ENCODE peak calls at places on chromosomes 5 and 9, in seven cellular contexts. G, X, Z, L, H, U and B are unnamed samples.

GRCh38 chr5:54443264-54443663 is 12.2 kb upstream of the HSPB3 start:
- DNase-seq in H (no peak), X (no peak), U (no peak), G (peak; percentile 8), Z (no peak), L (no peak), B (no peak)

GRCh38 chr9:4680750-4681149 is 1.4 kb downstream of the CDC37L1 start:
- DNase-seq in H (no peak), G (no peak), Z (no peak), L (no peak), X (no peak), U (no peak), B (no peak)

GRCh38 chr9:89036383-89036782 is 45.1 kb downstream of the S1PR3 start:
- DNase-seq in H (no peak), G (no peak), L (no peak), U (no peak), X (no peak), Z (peak; percentile 40), B (no peak)

GRCh38 chr5:16995372-16995771 is 59.3 kb upstream of the MYO10 start:
- DNase-seq in U (no peak), L (no peak), H (no peak), X (no peak), G (no peak), Z (no peak), B (no peak)

GRCh38 chr5:61953913-61954312 is 352.1 kb upstream of the KIF2A start:
- DNase-seq in H (no peak), Z (no peak), X (no peak), G (no peak), U (no peak), L (no peak), B (no peak)

GRCh38 chr5:39755986-39756385 is 331.2 kb upstream of the DAB2 start:
- DNase-seq in Z (no peak), L (no peak), G (peak; percentile 63), U (no peak), X (no peak), H (peak; percentile 29), B (no peak)

GRCh38 chr5:67182406-67182805 is 14.2 kb downstream of the CD180 start:
- DNase-seq in H (peak; percentile 53), U (no peak), G (no peak), X (no peak), L (peak; percentile 66), Z (no peak), B (peak; percentile 25)

GRCh38 chr9:91071185-91071990 is 269.8 kb downstream of the SYK start:
- DNase-seq in G (no peak), L (no peak), X (no peak), Z (no peak), H (no peak), U (no peak), B (no peak)

GRCh38 chr9:124770359-124771020 is 621 bp downstream of the NR6A1 start:
- DNase-seq in G (no peak), Z (no peak), X (peak; percentile 35), L (no peak), H (peak; percentile 47), U (no peak), B (peak; percentile 66)

GRCh38 chr5:148882332-148882731 is 55.9 kb downstream of the ADRB2 start:
- DNase-seq in L (no peak), G (no peak), Z (no peak), U (no peak), X (no peak), H (no peak), B (no peak)

GRCh38 chr5:180133971-180134508 is 62.5 kb upstream of the RNF130 start:
- DNase-seq in X (no peak), Z (peak; percentile 9), L (no peak), H (no peak), G (no peak), U (peak; percentile 8), B (no peak)

GRCh38 chr5:180135128-180135955 is 63.8 kb upstream of the RNF130 start:
- DNase-seq in U (peak; percentile 6), Z (peak; percentile 23), L (peak; percentile 26), H (peak; percentile 6), X (no peak), G (peak; percentile 48), B (peak; percentile 51)

GRCh38 chr5:180130876-180131740 is 59.5 kb upstream of the RNF130 start:
- DNase-seq in Z (peak; percentile 13), G (no peak), H (no peak), U (peak; percentile 7), L (no peak), X (no peak), B (no peak)

GRCh38 chr5:180133551-180133950 is 62.0 kb upstream of the RNF130 start:
- DNase-seq in G (no peak), Z (no peak), L (no peak), U (no peak), H (no peak), X (no peak), B (no peak)

GRCh38 chr5:180133060-180133459 is 61.5 kb upstream of the RNF130 start:
- DNase-seq in L (no peak), H (no peak), G (no peak), U (peak; percentile 4), X (no peak), Z (peak; percentile 20), B (no peak)
- H3K27me3 ChIP-seq in L (no peaks in the 10 kb centered on the region), H (peaks cover 7% of the 10 kb centered on the region), G (no peaks in the 10 kb centered on the region), U (no peaks in the 10 kb centered on the region), X (no peaks in the 10 kb centered on the region), Z (peaks cover 33% of the 10 kb centered on the region), B (no peaks in the 10 kb centered on the region)

DNA sequence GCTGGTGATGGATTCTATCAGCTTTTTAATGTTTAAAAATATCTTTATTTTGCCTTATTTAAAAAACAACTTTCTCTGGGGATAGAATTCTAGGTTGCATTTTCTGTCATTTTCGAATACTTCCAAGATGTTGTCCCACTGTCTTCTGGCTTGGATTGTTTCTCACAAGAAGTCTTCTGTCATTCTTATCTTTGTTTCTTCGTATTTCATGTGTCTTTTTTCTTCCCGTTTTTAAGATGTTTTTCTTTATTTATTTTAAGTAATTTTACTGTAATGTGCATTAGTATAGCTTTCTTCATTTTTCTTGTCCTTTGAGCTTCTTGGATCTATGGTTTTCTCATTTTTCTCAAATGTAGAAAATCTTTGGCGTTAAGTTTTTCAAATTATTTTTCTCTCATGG is 19.1 kb downstream of the STX17 start:
- DNase-seq in L (no peak), X (no peak), H (no peak), Z (no peak), G (no peak), U (no peak), B (no peak)
- H3K9me3 ChIP-seq in L (peaks cover 24% of the 10 kb centered on the region), X (no peaks in the 10 kb centered on the region), H (peaks cover 14% of the 10 kb centered on the region), Z (peaks cover 8% of the 10 kb centered on the region), G (peaks cover 6% of the 10 kb centered on the region), U (no peaks in the 10 kb centered on the region), B (peaks cover 5% of the 10 kb centered on the region)

GRCh38 chr5:1009359-1010180 is 968 bp downstream of the NKD2 start:
- DNase-seq in U (no peak), G (no peak), H (no peak), X (no peak), L (peak; percentile 14), Z (no peak), B (peak; percentile 18)

GRCh38 chr5:1010181-1010510 is 1.5 kb downstream of the NKD2 start:
- DNase-seq in L (no peak), U (no peak), Z (no peak), H (no peak), G (no peak), X (no peak), B (no peak)

GRCh38 chr5:1007221-1007680 is 1.4 kb upstream of the NKD2 start:
- DNase-seq in U (no peak), G (no peak), H (no peak), Z (peak; percentile 5), X (no peak), L (peak; percentile 8), B (no peak)

GRCh38 chr5:1007681-1008450 is 736 bp upstream of the NKD2 start:
- DNase-seq in X (no peak), U (peak; percentile 9), Z (peak; percentile 22), H (peak; percentile 6), G (no peak), L (peak; percentile 17), B (peak; percentile 78)

GRCh38 chr5:1008451-1009358 is at the start of gene NKD2:
- DNase-seq in U (peak; percentile 1), Z (peak; percentile 31), H (peak; percentile 15), G (no peak), X (no peak), L (peak; percentile 20), B (peak; percentile 92)
- TF ChIP-seq POLR2A in U (no peak), Z (no peak), H (no peak), G (peak; percentile 50), X (no peak), L (no peak), B (no peak)

GRCh38 chr5:171630670-171631065 is 154.9 kb upstream of the SMIM23 start:
- DNase-seq in Z (no peak), X (no peak), H (no peak), G (no peak), U (no peak), L (no peak), B (no peak)
- H3K27me3 ChIP-seq in Z (peaks cover 56% of the 10 kb centered on the region), X (no peaks in the 10 kb centered on the region), H (no peaks in the 10 kb centered on the region), G (peaks cover 11% of the 10 kb centered on the region), U (no peaks in the 10 kb centered on the region), L (no peaks in the 10 kb centered on the region), B (no peaks in the 10 kb centered on the region)

GRCh38 chr9:61670616-61671015 is 480.8 kb downstream of the SPATA31A7 start:
- DNase-seq in G (no peak), U (peak; percentile 7), Z (no peak), H (no peak), X (no peak), L (no peak), B (no peak)

GRCh38 chr9:61673247-61673646 is 483.4 kb downstream of the SPATA31A7 start:
- DNase-seq in G (no peak), L (no peak), U (no peak), Z (no peak), H (no peak), X (no peak), B (no peak)

GRCh38 chr9:61669352-61669751 is 479.5 kb downstream of the SPATA31A7 start:
- DNase-seq in L (no peak), X (no peak), Z (no peak), G (no peak), H (no peak), U (no peak), B (peak; percentile 10)

GRCh38 chr9:61673664-61674381 is 484.0 kb downstream of the SPATA31A7 start:
- DNase-seq in G (no peak), Z (no peak), X (no peak), H (no peak), U (no peak), L (no peak), B (peak; percentile 72)

DNA sequence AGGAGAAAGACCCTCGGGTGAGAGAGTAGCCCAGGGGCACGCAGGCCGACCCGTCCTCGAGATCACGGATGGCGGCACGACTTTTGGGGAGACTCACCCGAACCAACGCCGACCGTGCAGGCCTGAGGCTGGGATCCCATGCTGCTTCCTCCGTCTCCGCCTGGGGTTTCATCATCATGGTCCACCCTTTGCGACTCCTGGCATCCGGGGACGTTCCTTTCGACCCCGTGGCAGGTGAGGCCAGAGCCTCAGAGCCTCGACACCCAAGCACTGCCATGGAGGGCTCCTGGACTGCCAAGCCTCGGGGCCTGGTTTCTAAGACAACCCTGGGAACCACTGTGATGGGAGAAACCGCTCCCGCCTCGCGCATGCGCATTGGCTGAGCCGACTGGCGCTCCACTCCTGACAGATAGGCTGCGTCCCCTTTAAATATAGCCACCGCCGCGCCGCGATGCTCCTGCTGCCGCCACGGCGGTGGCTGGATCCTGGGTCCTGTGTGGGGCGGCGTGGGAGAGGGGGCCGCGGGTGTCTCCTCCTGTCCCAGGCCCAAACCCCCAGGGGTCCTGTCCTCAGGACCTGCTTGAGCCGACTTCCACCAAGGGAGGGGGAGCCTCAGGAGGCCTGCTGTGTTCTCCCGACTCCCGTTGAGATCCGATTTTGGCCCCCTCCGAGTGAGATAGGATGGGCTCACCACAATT is 481.6 kb downstream of the SPATA31A7 start:
- DNase-seq in Z (no peak), U (peak; percentile 8), G (no peak), L (no peak), H (no peak), X (peak; percentile 3), B (peak; percentile 59)
- H3K9me3 ChIP-seq in Z (peaks cover 27% of the 10 kb centered on the region), U (no peaks in the 10 kb centered on the region), G (no peaks in the 10 kb centered on the region), L (peaks cover 33% of the 10 kb centered on the region), H (no peaks in the 10 kb centered on the region), X (no peaks in the 10 kb centered on the region), B (peaks cover 45% of the 10 kb centered on the region)